ENCODE peak calls at places on chromosomes 5 and 9, in nine cellular contexts. F is heart right ventricle; Q is MM.1S; Y is transverse colon; H is left ventricle myocardium inferior; K is CD8-positive, alpha-beta memory T cell; R is CD8-positive, alpha-beta T cell; N is IMR-90; B is uterus. G is an unnamed sample. For H3K4me1, the result is how much of the 10 kb centered on the place peaks cover.

GRCh38 chr5:179606910-179607448 is 16.5 kb downstream of the HNRNPH1 start:
- DNase-seq in B (no peak), H (no peak), F (no peak), R (no peak), N (no peak), Q (no peak), Y (no peak), K (no peak), G (no peak)

GRCh38 chr9:114264806-114265550 is 57.9 kb upstream of the ORM1 start:
- DNase-seq in H (no peak), Y (no peak), N (no peak), R (no peak), K (no peak), Q (no peak), B (no peak), F (no peak), G (no peak)

GRCh38 chr9:89177021-89177400 is 1.6 kb downstream of the SHC3 start:
- DNase-seq in Q (no peak), Y (no peak), K (no peak), R (no peak), N (peak), F (no peak), H (no peak), B (no peak), G (no peak)

GRCh38 chr5:54362434-54362833 is 52.1 kb upstream of the ARL15 start:
- DNase-seq in F (no peak), Q (no peak), N (peak), K (no peak), B (no peak), Y (no peak), H (no peak), R (no peak), G (no peak)

GRCh38 chr5:73648490-73648889 is 22.5 kb downstream of the ARHGEF28 start:
- DNase-seq in Q (no peak), R (no peak), N (no peak), Y (no peak), K (no peak), F (no peak), H (no peak), B (no peak), G (no peak)

GRCh38 chr5:142819816-142820215 is 49.6 kb downstream of the ARHGAP26 start:
- DNase-seq in H (no peak), Q (no peak), Y (no peak), N (peak), R (no peak), B (no peak), F (no peak), K (no peak), G (no peak)

GRCh38 chr5:122327110-122327509 is 15.1 kb downstream of the SNCAIP start:
- DNase-seq in R (no peak), Y (no peak), K (no peak), N (no peak), H (no peak), F (no peak), Q (no peak), B (no peak), G (no peak)

GRCh38 chr5:173869316-173869715 is 18.8 kb upstream of the CPEB4 start:
- DNase-seq in K (no peak), H (no peak), Q (no peak), N (no peak), R (no peak), F (no peak), B (no peak), Y (no peak), G (no peak)

GRCh38 chr5:132526290-132526973 is 16.9 kb downstream of the IL5 start:
- DNase-seq in Y (peak), N (peak), H (no peak), B (no peak), R (no peak), Q (peak), K (peak), F (peak), G (no peak)

GRCh38 chr9:133351526-133351907 is 3.5 kb downstream of the RPL7A start:
- DNase-seq in H (no peak), K (no peak), Q (no peak), N (no peak), F (no peak), R (no peak), B (no peak), Y (no peak), G (no peak)

GRCh38 chr5:102807878-102808502 is 52.9 kb downstream of the PAM start:
- DNase-seq in N (peak), B (no peak), R (no peak), F (no peak), K (no peak), Y (peak), H (no peak), Q (no peak), G (no peak)

GRCh38 chr9:98536542-98537173 is 172.1 kb downstream of the GABBR2 start:
- DNase-seq in R (no peak), F (no peak), N (no peak), B (no peak), H (no peak), Y (peak), Q (no peak), K (no peak), G (no peak)

GRCh38 chr5:135386886-135387628 is 12.0 kb downstream of the MACROH2A1 start:
- DNase-seq in K (no peak), F (peak), H (no peak), B (no peak), Q (no peak), Y (peak), R (no peak), N (peak), G (no peak)

GRCh38 chr5:133154274-133155088 is 102.7 kb downstream of the HSPA4 start:
- DNase-seq in H (no peak), N (no peak), K (no peak), R (no peak), B (no peak), Y (no peak), Q (no peak), F (no peak), G (no peak)

GRCh38 chr9:83130541-83130940 is 67.6 kb upstream of the RASEF start:
- DNase-seq in Y (no peak), K (no peak), F (no peak), H (no peak), N (no peak), R (no peak), Q (no peak), B (no peak), G (no peak)

GRCh38 chr9:74122661-74123060 is 374.5 kb upstream of the RORB start:
- DNase-seq in F (no peak), K (no peak), R (no peak), B (no peak), N (no peak), H (no peak), Y (no peak), Q (no peak), G (no peak)

GRCh38 chr5:1545126-1545797 is 21.5 kb upstream of the LPCAT1 start:
- DNase-seq in F (no peak), B (no peak), Q (no peak), N (no peak), H (no peak), K (no peak), R (no peak), Y (no peak), G (no peak)

GRCh38 chr5:92909545-92909962 is 671.5 kb downstream of the NR2F1-AS1 start:
- DNase-seq in Y (no peak), F (no peak), K (no peak), B (no peak), N (peak), H (no peak), Q (no peak), R (no peak), G (no peak)

GRCh38 chr5:135238622-135239460 is 160.2 kb downstream of the MACROH2A1 start:
- DNase-seq in Y (no peak), Q (no peak), N (no peak), R (no peak), K (no peak), H (no peak), F (no peak), B (peak), G (no peak)

GRCh38 chr9:19387317-19387716 is 7.3 kb upstream of the RPS6 start:
- DNase-seq in R (no peak), Q (no peak), K (no peak), B (no peak), F (no peak), Y (no peak), H (no peak), N (no peak), G (no peak)

GRCh38 chr9:76109953-76110352 is 219.5 kb downstream of the PCSK5 start:
- DNase-seq in H (no peak), K (no peak), Y (no peak), F (no peak), R (no peak), Q (no peak), B (no peak), N (peak), G (no peak)

GRCh38 chr5:138646671-138647070 is 71.5 kb upstream of the HSPA9 start:
- DNase-seq in H (no peak), R (no peak), Y (no peak), Q (no peak), N (no peak), F (no peak), B (no peak), K (no peak), G (peak)

GRCh38 chr5:126519637-126520592 is 75.1 kb downstream of the ALDH7A1 start:
- DNase-seq in Q (no peak), H (peak), R (no peak), F (no peak), K (no peak), Y (peak), B (peak), N (peak), G (no peak)

GRCh38 chr9:135228983-135229625 is 141.6 kb downstream of the OLFM1 start:
- DNase-seq in Q (no peak), N (no peak), Y (no peak), H (peak), R (no peak), B (no peak), F (no peak), K (no peak), G (peak)

GRCh38 chr9:91935066-91935729 is 14.8 kb downstream of the ROR2 start:
- DNase-seq in H (no peak), B (no peak), K (no peak), Q (no peak), F (no peak), N (no peak), Y (no peak), R (no peak), G (no peak)

DNA sequence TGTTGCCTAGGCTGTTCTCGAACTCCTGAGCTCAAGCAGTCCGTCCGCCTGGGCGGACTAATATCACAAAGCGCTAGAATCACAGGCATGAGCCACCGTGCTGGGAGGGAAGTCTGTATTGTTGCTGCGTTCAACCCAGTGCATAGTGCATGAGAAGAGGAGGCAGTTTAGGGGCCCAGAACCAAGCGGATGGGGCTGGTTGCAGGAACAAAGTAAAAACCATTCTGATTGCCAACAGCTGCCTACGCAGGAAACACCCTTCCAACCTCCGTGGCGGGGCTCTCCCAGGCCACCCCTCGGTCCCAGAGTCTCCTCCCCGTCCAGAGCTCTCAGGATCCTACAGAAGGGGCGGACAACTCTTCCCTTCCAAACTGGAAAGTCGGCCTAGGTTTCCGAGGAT is 87.1 kb downstream of the ANXA2R start:
- DNase-seq in N (peak), H (no peak), R (no peak), K (no peak), B (no peak), Y (no peak), Q (no peak), F (no peak), G (no peak)
- H3K4me3 ChIP-seq in N (peak), H (peak), R (no peak), K (no peak), B (no peak), Y (no peak), Q (peak), F (no peak), G (no peak)

DNA sequence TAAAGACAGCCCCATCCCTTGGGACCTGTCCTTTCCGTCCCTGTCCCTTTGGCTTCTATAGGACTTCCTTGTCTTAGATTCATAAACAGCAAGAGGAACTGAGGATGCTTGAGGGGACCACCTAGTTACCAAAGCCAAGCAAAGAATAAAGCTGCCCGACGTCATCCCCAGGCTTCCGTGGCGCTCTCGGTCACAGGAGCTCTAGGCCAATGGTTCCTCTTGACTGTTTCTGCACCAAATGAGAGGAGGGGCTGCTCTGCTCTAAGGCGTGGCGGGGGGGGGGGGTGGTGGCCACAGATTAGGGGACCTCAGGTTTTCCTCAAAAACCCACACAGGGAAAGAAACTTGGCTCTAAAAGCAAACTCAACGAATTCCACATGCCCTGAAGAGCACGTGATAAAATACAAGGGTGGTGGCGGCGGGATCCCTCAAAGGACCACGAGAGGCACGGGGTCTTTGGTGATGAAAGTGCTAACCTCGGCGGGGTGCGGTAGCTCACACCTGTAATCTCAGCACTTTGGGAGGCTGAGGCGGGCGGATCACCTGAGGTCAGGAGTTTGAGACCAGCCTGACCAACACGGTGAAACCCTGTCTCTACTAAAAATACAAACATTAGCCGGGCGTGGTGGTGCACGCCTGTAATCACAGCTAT is 53.7 kb downstream of the USP20 start:
- DNase-seq in R (no peak), B (no peak), Q (no peak), N (no peak), Y (no peak), K (peak), H (no peak), F (no peak), G (no peak)
- H3K4me1 ChIP-seq in R (half or more), B (under half), Q (under half), N (under half), Y (half or more), K (half or more), H (half or more), F (under half), G (under half)

DNA sequence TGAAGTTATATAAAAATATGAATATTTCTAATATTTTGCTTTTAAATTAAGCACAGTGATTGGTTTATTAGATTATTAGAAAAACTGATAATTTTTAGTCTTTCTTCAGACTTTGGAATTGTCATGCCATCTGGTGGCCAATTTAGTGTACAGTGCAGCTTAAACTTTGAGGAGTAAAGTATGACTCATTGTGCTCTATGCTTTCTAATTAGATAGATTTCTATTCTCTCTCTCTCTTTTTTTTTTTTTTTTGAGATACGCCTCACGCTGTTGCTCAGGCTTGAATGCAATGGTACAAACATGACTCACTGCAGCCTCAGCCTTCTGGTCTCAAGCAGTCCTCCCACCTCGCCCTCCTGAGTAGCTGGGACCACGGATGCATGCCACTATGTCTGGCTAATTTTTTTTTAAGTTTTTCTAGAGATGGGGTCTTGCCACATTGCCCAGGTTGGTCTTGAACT is 42.1 kb upstream of the GPR21 start:
- DNase-seq in F (peak), N (peak), R (no peak), K (peak), H (no peak), Q (peak), Y (no peak), B (peak), G (no peak)
- H3K27ac ChIP-seq in F (no peak), N (no peak), R (no peak), K (no peak), H (no peak), Q (no peak), Y (no peak), B (peak), G (peak)

GRCh38 chr9:104912606-104913005 is 15.3 kb downstream of the ABCA1 start:
- DNase-seq in Q (no peak), R (no peak), Y (no peak), K (no peak), N (no peak), F (no peak), H (no peak), B (no peak), G (no peak)

GRCh38 chr9:104911029-104911607 is 16.8 kb downstream of the ABCA1 start:
- DNase-seq in Y (no peak), N (peak), R (no peak), K (no peak), B (no peak), H (no peak), F (no peak), Q (no peak), G (no peak)

GRCh38 chr9:104914458-104914857 is 13.5 kb downstream of the ABCA1 start:
- DNase-seq in Q (no peak), H (no peak), B (no peak), R (no peak), K (no peak), F (no peak), Y (no peak), N (no peak), G (no peak)

GRCh38 chr9:104915739-104916138 is 12.2 kb downstream of the ABCA1 start:
- DNase-seq in B (no peak), Q (no peak), F (no peak), Y (no peak), K (no peak), R (no peak), H (no peak), N (no peak), G (no peak)

DNA sequence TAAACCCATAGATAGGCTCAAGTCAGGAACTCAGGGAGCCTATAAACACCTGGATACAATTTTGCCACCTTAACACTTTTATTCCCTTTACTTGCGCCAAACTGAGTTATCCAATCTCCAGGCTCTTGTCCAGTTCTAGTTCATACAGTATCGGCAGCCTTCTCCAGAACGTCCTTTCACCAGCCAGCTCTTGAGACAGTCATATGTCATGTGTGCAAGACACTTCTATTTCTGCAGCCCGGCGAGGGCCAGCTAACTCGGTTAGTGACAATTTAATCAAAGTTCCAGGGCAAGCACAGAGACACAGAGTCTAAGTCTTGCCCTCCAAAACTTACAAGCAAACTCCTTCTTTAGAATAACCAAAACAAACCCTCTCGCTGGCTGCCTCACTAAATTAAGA is 12.9 kb downstream of the ABCA1 start:
- DNase-seq in H (peak), R (no peak), B (no peak), K (no peak), N (no peak), Q (no peak), Y (no peak), F (no peak), G (no peak)
- H3K4me3 ChIP-seq in H (peak), R (no peak), B (no peak), K (no peak), N (no peak), Q (no peak), Y (no peak), F (no peak), G (no peak)

GRCh38 chr5:119332978-119333401 is 22.8 kb upstream of the TNFAIP8 start:
- DNase-seq in H (no peak), N (no peak), Q (peak), R (no peak), F (no peak), B (no peak), K (peak), Y (no peak), G (no peak)

GRCh38 chr5:119331566-119332095 is 24.2 kb upstream of the TNFAIP8 start:
- DNase-seq in Y (no peak), B (no peak), N (no peak), F (no peak), Q (no peak), K (no peak), R (no peak), H (no peak), G (no peak)

GRCh38 chr5:119329701-119330100 is 26.1 kb upstream of the TNFAIP8 start:
- DNase-seq in K (no peak), Q (no peak), N (peak), B (no peak), R (no peak), F (no peak), Y (no peak), H (no peak), G (no peak)

GRCh38 chr5:119328753-119329602 is 26.8 kb upstream of the TNFAIP8 start:
- DNase-seq in B (no peak), N (peak), F (no peak), H (no peak), K (peak), Q (no peak), Y (peak), R (peak), G (no peak)

GRCh38 chr5:119330367-119331183 is 25.2 kb upstream of the TNFAIP8 start:
- DNase-seq in B (no peak), R (no peak), F (no peak), Q (no peak), H (no peak), N (no peak), K (peak), Y (no peak), G (no peak)
- H3K4me1 ChIP-seq in B (under half), R (half or more), F (under half), Q (under half), H (under half), N (under half), K (half or more), Y (half or more), G (under half)

G was measured in aorta.